ENCODE peak calls at places on chromosomes 11 and 22, in nine cellular contexts. One of them, this sample, is unnamed.

GRCh38 chr22:26621663-26622062 is at the start of gene CRYBA4:
- DNase-seq in IMR-90: no peak
- DNase-seq in WERI-Rb-1: no peak
- DNase-seq in K562: no peak
- DNase-seq in OCI-LY7: no peak
- DNase-seq in brain microvascular endothelial cell: no peak
- DNase-seq in colonic mucosa: no peak
- DNase-seq in HepG2: no peak
- DNase-seq in ovary: no peak
- DNase-seq in this sample: no peak

GRCh38 chr11:28819741-28820140 is 711.6 kb downstream of the METTL15 start:
- DNase-seq in ovary: no peak
- DNase-seq in OCI-LY7: no peak
- DNase-seq in HepG2: no peak
- DNase-seq in colonic mucosa: no peak
- DNase-seq in IMR-90: no peak
- DNase-seq in WERI-Rb-1: no peak
- DNase-seq in brain microvascular endothelial cell: no peak
- DNase-seq in K562: no peak
- DNase-seq in this sample: no peak

GRCh38 chr11:87878373-87878779 is 296.9 kb downstream of the RAB38 start:
- DNase-seq in brain microvascular endothelial cell: peak; percentile 64
- DNase-seq in K562: no peak
- DNase-seq in IMR-90: peak; percentile 57
- DNase-seq in WERI-Rb-1: peak; percentile 32
- DNase-seq in colonic mucosa: peak; percentile 17
- DNase-seq in HepG2: peak; percentile 2
- DNase-seq in OCI-LY7: peak; percentile 53
- DNase-seq in ovary: no peak
- DNase-seq in this sample: no peak

GRCh38 chr22:35425546-35425945 is 25.6 kb downstream of the MCM5 start:
- DNase-seq in HepG2: no peak
- DNase-seq in K562: no peak
- DNase-seq in ovary: no peak
- DNase-seq in IMR-90: no peak
- DNase-seq in brain microvascular endothelial cell: no peak
- DNase-seq in OCI-LY7: no peak
- DNase-seq in colonic mucosa: no peak
- DNase-seq in WERI-Rb-1: no peak
- DNase-seq in this sample: no peak

GRCh38 chr11:43359432-43359818 is 705 bp downstream of the TTC17 start:
- DNase-seq in HepG2: peak; percentile 16
- DNase-seq in WERI-Rb-1: no peak
- DNase-seq in ovary: no peak
- DNase-seq in OCI-LY7: peak; percentile 63
- DNase-seq in brain microvascular endothelial cell: peak; percentile 17
- DNase-seq in K562: no peak
- DNase-seq in colonic mucosa: no peak
- DNase-seq in IMR-90: peak; percentile 28
- DNase-seq in this sample: no peak

GRCh38 chr11:69912911-69913451 is 93.8 kb upstream of the FGF3 start:
- DNase-seq in IMR-90: peak; percentile 20
- DNase-seq in ovary: no peak
- DNase-seq in K562: peak; percentile 36
- DNase-seq in brain microvascular endothelial cell: no peak
- DNase-seq in HepG2: no peak
- DNase-seq in colonic mucosa: no peak
- DNase-seq in OCI-LY7: peak; percentile 10
- DNase-seq in WERI-Rb-1: no peak
- DNase-seq in this sample: no peak

GRCh38 chr11:34624069-34624468 is 3.2 kb downstream of the EHF start:
- DNase-seq in ovary: no peak
- DNase-seq in brain microvascular endothelial cell: no peak
- DNase-seq in K562: no peak
- DNase-seq in colonic mucosa: peak; percentile 80
- DNase-seq in WERI-Rb-1: no peak
- DNase-seq in OCI-LY7: no peak
- DNase-seq in HepG2: no peak
- DNase-seq in IMR-90: no peak
- DNase-seq in this sample: no peak

GRCh38 chr22:36773935-36774334 is 2.0 kb downstream of the IFT27 start:
- DNase-seq in OCI-LY7: peak; percentile 31
- DNase-seq in K562: peak; percentile 9
- DNase-seq in WERI-Rb-1: no peak
- DNase-seq in IMR-90: peak; percentile 49
- DNase-seq in HepG2: no peak
- DNase-seq in ovary: no peak
- DNase-seq in brain microvascular endothelial cell: peak; percentile 19
- DNase-seq in colonic mucosa: no peak
- DNase-seq in this sample: no peak

GRCh38 chr11:105489431-105489830 is 120.4 kb upstream of the GRIA4 start:
- DNase-seq in colonic mucosa: no peak
- DNase-seq in HepG2: no peak
- DNase-seq in brain microvascular endothelial cell: no peak
- DNase-seq in WERI-Rb-1: no peak
- DNase-seq in OCI-LY7: no peak
- DNase-seq in K562: no peak
- DNase-seq in ovary: no peak
- DNase-seq in IMR-90: peak; percentile 22
- DNase-seq in this sample: no peak

GRCh38 chr11:100847696-100848216 is 160.7 kb downstream of the ARHGAP42 start:
- DNase-seq in K562: no peak
- DNase-seq in WERI-Rb-1: no peak
- DNase-seq in brain microvascular endothelial cell: no peak
- DNase-seq in HepG2: no peak
- DNase-seq in ovary: no peak
- DNase-seq in IMR-90: no peak
- DNase-seq in colonic mucosa: no peak
- DNase-seq in OCI-LY7: no peak
- DNase-seq in this sample: no peak

GRCh38 chr22:24437820-24438328 is 10.5 kb downstream of the ADORA2A start:
- DNase-seq in K562: no peak
- DNase-seq in IMR-90: no peak
- DNase-seq in brain microvascular endothelial cell: no peak
- DNase-seq in HepG2: no peak
- DNase-seq in WERI-Rb-1: no peak
- DNase-seq in ovary: no peak
- DNase-seq in colonic mucosa: no peak
- DNase-seq in OCI-LY7: peak; percentile 89
- DNase-seq in this sample: no peak

GRCh38 chr11:123073343-123074057 is 11.6 kb upstream of the HSPA8 start:
- DNase-seq in WERI-Rb-1: no peak
- DNase-seq in ovary: no peak
- DNase-seq in OCI-LY7: no peak
- DNase-seq in brain microvascular endothelial cell: no peak
- DNase-seq in HepG2: no peak
- DNase-seq in IMR-90: no peak
- DNase-seq in K562: peak; percentile 26
- DNase-seq in colonic mucosa: no peak
- DNase-seq in this sample: no peak

GRCh38 chr11:116835042-116835772 is 2.2 kb downstream of the APOA1 start:
- DNase-seq in OCI-LY7: peak; percentile 27
- DNase-seq in K562: no peak
- DNase-seq in IMR-90: no peak
- DNase-seq in HepG2: no peak
- DNase-seq in colonic mucosa: no peak
- DNase-seq in ovary: no peak
- DNase-seq in WERI-Rb-1: no peak
- DNase-seq in brain microvascular endothelial cell: no peak
- DNase-seq in this sample: no peak

GRCh38 chr22:18133452-18133851 is 16.5 kb upstream of the USP18 start:
- DNase-seq in HepG2: no peak
- DNase-seq in ovary: no peak
- DNase-seq in colonic mucosa: no peak
- DNase-seq in IMR-90: no peak
- DNase-seq in brain microvascular endothelial cell: no peak
- DNase-seq in OCI-LY7: no peak
- DNase-seq in K562: no peak
- DNase-seq in WERI-Rb-1: no peak
- DNase-seq in this sample: peak; percentile 22
- H3K4me3 ChIP-seq in HepG2: no peak overlapping the region
- H3K4me3 ChIP-seq in ovary: no peak overlapping the region
- H3K4me3 ChIP-seq in colonic mucosa: no peak overlapping the region
- H3K4me3 ChIP-seq in IMR-90: no peak overlapping the region
- H3K4me3 ChIP-seq in brain microvascular endothelial cell: no peak overlapping the region
- H3K4me3 ChIP-seq in OCI-LY7: no peak overlapping the region
- H3K4me3 ChIP-seq in K562: no peak overlapping the region
- H3K4me3 ChIP-seq in WERI-Rb-1: no peak overlapping the region
- H3K4me3 ChIP-seq in this sample: no peak overlapping the region

DNA sequence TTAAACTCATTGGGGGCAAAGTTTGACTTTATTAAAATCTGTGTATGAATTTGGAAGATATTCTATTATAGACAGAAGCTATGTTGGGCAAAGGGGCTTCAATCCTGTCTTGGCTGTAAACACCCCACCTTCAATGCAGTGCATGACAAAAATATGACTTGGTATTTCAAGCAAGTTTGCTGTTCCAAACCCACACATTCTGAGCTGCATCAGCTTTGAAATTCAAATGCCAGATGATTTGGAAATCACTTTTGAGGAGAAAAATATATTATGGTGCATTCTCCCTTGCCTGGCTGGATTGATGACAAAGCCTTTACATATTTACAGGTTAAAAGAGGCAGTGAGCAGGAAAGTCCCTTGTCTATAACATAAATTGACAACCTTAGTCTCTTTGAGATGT is 760.0 kb downstream of the NELL1 start:
- DNase-seq in ovary: no peak
- DNase-seq in HepG2: no peak
- DNase-seq in brain microvascular endothelial cell: no peak
- DNase-seq in IMR-90: no peak
- DNase-seq in K562: no peak
- DNase-seq in colonic mucosa: no peak
- DNase-seq in WERI-Rb-1: no peak
- DNase-seq in OCI-LY7: no peak
- DNase-seq in this sample: no peak
- TF ChIP-seq CTCF in ovary: no peak
- TF ChIP-seq CTCF in HepG2: no peak
- TF ChIP-seq CTCF in brain microvascular endothelial cell: no peak
- TF ChIP-seq CTCF in IMR-90: no peak
- TF ChIP-seq CTCF in K562: no peak
- TF ChIP-seq CTCF in colonic mucosa: no peak
- TF ChIP-seq CTCF in WERI-Rb-1: no peak
- TF ChIP-seq CTCF in OCI-LY7: no peak
- TF ChIP-seq CTCF in this sample: no peak

GRCh38 chr11:114059984-114060401 is 482 bp downstream of the ZBTB16 start:
- DNase-seq in K562: peak; percentile 17
- DNase-seq in WERI-Rb-1: no peak
- DNase-seq in HepG2: no peak
- DNase-seq in brain microvascular endothelial cell: no peak
- DNase-seq in colonic mucosa: peak; percentile 58
- DNase-seq in OCI-LY7: no peak
- DNase-seq in IMR-90: no peak
- DNase-seq in ovary: no peak
- DNase-seq in this sample: no peak

GRCh38 chr11:114057605-114058004 is 1.9 kb upstream of the ZBTB16 start:
- DNase-seq in HepG2: no peak
- DNase-seq in brain microvascular endothelial cell: no peak
- DNase-seq in WERI-Rb-1: no peak
- DNase-seq in K562: no peak
- DNase-seq in colonic mucosa: no peak
- DNase-seq in IMR-90: no peak
- DNase-seq in OCI-LY7: no peak
- DNase-seq in ovary: no peak
- DNase-seq in this sample: no peak

GRCh38 chr11:114058026-114058706 is 1.3 kb upstream of the ZBTB16 start:
- DNase-seq in OCI-LY7: no peak
- DNase-seq in HepG2: no peak
- DNase-seq in WERI-Rb-1: no peak
- DNase-seq in ovary: peak; percentile 57
- DNase-seq in K562: no peak
- DNase-seq in colonic mucosa: no peak
- DNase-seq in brain microvascular endothelial cell: no peak
- DNase-seq in IMR-90: no peak
- DNase-seq in this sample: no peak

GRCh38 chr11:114059278-114059983 is at the start of gene ZBTB16:
- DNase-seq in OCI-LY7: no peak
- DNase-seq in WERI-Rb-1: peak; percentile 47
- DNase-seq in K562: peak; percentile 66
- DNase-seq in colonic mucosa: peak; percentile 85
- DNase-seq in ovary: peak; percentile 91
- DNase-seq in IMR-90: no peak
- DNase-seq in HepG2: no peak
- DNase-seq in brain microvascular endothelial cell: no peak
- DNase-seq in this sample: peak; percentile 61

DNA sequence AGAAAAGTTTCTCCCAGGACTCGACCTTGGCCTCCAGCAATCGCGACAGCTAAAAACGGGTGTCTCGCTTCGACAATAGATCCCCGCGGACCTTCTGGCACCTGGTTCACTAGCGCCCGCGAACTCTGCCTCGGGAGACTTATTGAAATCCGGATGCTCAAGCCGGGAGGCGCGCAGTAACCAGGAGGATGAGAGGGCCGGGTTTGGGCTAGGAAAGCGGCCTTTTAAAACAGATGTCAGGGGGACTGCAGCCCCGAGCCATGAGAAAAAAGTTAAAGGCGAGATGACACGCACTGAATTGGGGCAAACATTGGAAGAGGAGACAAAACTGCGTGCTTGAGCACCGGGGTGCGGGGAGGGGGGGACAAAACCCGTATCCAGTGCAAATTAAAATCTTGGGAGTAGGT is 637 bp upstream of the ZBTB16 start:
- DNase-seq in OCI-LY7: no peak
- DNase-seq in K562: no peak
- DNase-seq in brain microvascular endothelial cell: no peak
- DNase-seq in IMR-90: no peak
- DNase-seq in ovary: peak; percentile 68
- DNase-seq in WERI-Rb-1: no peak
- DNase-seq in colonic mucosa: no peak
- DNase-seq in HepG2: no peak
- DNase-seq in this sample: no peak
- H3K4me3 ChIP-seq in OCI-LY7: no peak overlapping the region
- H3K4me3 ChIP-seq in K562: no peak overlapping the region
- H3K4me3 ChIP-seq in brain microvascular endothelial cell: peak overlapping the region; percentile 26
- H3K4me3 ChIP-seq in IMR-90: no peak overlapping the region
- H3K4me3 ChIP-seq in ovary: peak overlapping the region; percentile 99
- H3K4me3 ChIP-seq in WERI-Rb-1: peak overlapping the region; percentile 37
- H3K4me3 ChIP-seq in colonic mucosa: peak overlapping the region; percentile 76
- H3K4me3 ChIP-seq in HepG2: no peak overlapping the region
- H3K4me3 ChIP-seq in this sample: peak overlapping the region; percentile 86

GRCh38 chr22:39556970-39557811 is 13.4 kb upstream of the CACNA1I start:
- DNase-seq in ovary: peak; percentile 35
- DNase-seq in K562: peak; percentile 44
- DNase-seq in IMR-90: peak; percentile 7
- DNase-seq in brain microvascular endothelial cell: no peak
- DNase-seq in HepG2: no peak
- DNase-seq in WERI-Rb-1: peak; percentile 77
- DNase-seq in colonic mucosa: no peak
- DNase-seq in OCI-LY7: no peak
- DNase-seq in this sample: no peak
- TF ChIP-seq CTCF in ovary: no peak
- TF ChIP-seq CTCF in K562: peak; percentile 63
- TF ChIP-seq CTCF in IMR-90: peak; percentile 39
- TF ChIP-seq CTCF in brain microvascular endothelial cell: peak; percentile 33
- TF ChIP-seq CTCF in HepG2: peak; percentile 19
- TF ChIP-seq CTCF in WERI-Rb-1: peak; percentile 50
- TF ChIP-seq CTCF in colonic mucosa: no peak
- TF ChIP-seq CTCF in OCI-LY7: no peak
- TF ChIP-seq CTCF in this sample: peak; percentile 63

DNA sequence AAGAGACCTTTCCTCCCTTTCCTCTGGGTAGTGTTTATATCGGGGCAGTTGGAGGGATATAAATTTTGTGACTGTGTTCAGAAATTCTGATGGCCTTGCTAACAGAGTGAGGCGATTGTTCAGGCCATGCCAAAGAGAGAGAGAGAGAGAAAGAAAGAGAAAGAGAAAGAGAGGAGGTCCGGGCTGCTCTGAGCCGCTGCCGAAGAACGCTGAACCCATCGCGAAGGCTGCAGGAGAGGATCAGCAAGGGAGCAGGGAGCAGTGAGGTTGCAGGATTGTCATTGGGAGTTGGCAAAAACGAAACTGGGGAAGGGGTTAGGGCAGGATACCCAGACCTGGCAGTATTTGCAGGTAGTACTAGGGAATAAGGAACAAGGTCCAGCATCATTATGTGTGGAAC is 537.1 kb downstream of the INSC start:
- DNase-seq in K562: no peak
- DNase-seq in OCI-LY7: no peak
- DNase-seq in ovary: peak; percentile 33
- DNase-seq in colonic mucosa: no peak
- DNase-seq in WERI-Rb-1: no peak
- DNase-seq in HepG2: no peak
- DNase-seq in IMR-90: no peak
- DNase-seq in brain microvascular endothelial cell: no peak
- DNase-seq in this sample: no peak
- H3K4me3 ChIP-seq in K562: no peak overlapping the region
- H3K4me3 ChIP-seq in OCI-LY7: no peak overlapping the region
- H3K4me3 ChIP-seq in ovary: peak overlapping the region; percentile 10
- H3K4me3 ChIP-seq in colonic mucosa: no peak overlapping the region
- H3K4me3 ChIP-seq in WERI-Rb-1: no peak overlapping the region
- H3K4me3 ChIP-seq in HepG2: no peak overlapping the region
- H3K4me3 ChIP-seq in IMR-90: peak overlapping the region; percentile 34
- H3K4me3 ChIP-seq in brain microvascular endothelial cell: no peak overlapping the region
- H3K4me3 ChIP-seq in this sample: no peak overlapping the region

This sample was measured in LNCaP clone FGC.